ENCODE peak calls at places on chromosomes 2 and 18, in five cellular contexts. L is effector memory CD4-positive, alpha-beta T cell; T is MV-4-11; V is CD8-positive, alpha-beta T cell; D is mesendoderm. G is an unnamed sample.

GRCh38 chr2:85924522-85924921 is 35.7 kb upstream of the ST3GAL5 start:
- DNase-seq in L (no peak), T (no peak), V (no peak), D (peak), G (no peak)

GRCh38 chr2:128324008-128324896 is 5.6 kb upstream of the HS6ST1 start:
- DNase-seq in L (no peak), T (no peak), V (peak), D (no peak), G (no peak)

GRCh38 chr18:23141022-23141999 is 6.0 kb downstream of the CABLES1 start:
- DNase-seq in L (no peak), T (peak), V (no peak), D (no peak), G (peak)

GRCh38 chr2:72562451-72563153 is 263.2 kb downstream of the EXOC6B start:
- DNase-seq in L (no peak), T (no peak), V (no peak), D (peak), G (no peak)

GRCh38 chr2:241924069-241924908 is 54.8 kb downstream of the RTP5 start:
- DNase-seq in L (no peak), T (peak), V (no peak), D (no peak), G (no peak)

GRCh38 chr18:26091047-26091630 is 726 bp upstream of the SS18 start:
- DNase-seq in L (no peak), T (no peak), V (no peak), D (no peak), G (no peak)

GRCh38 chr2:205694256-205694655 is 12.0 kb downstream of the NRP2 start:
- DNase-seq in L (no peak), T (no peak), V (no peak), D (peak), G (no peak)

GRCh38 chr2:61135510-61135909 is 26.5 kb upstream of the C2orf74 start:
- DNase-seq in L (no peak), T (peak), V (no peak), D (peak), G (no peak)

GRCh38 chr2:68769586-68770270 is 35.1 kb downstream of the ARHGAP25 start:
- DNase-seq in L (no peak), T (no peak), V (no peak), D (peak), G (no peak)

GRCh38 chr18:57533399-57533884 is 53.1 kb downstream of the FECH start:
- DNase-seq in L (no peak), T (peak), V (no peak), D (peak), G (no peak)

GRCh38 chr18:36660311-36660710 is 168.5 kb downstream of the TPGS2 start:
- DNase-seq in L (no peak), T (no peak), V (no peak), D (no peak), G (no peak)

GRCh38 chr2:98123286-98123685 is 36.3 kb downstream of the VWA3B start:
- DNase-seq in L (no peak), T (peak), V (no peak), D (no peak), G (no peak)

GRCh38 chr2:54528311-54528945 is 72.3 kb downstream of the SPTBN1 start:
- DNase-seq in L (no peak), T (no peak), V (no peak), D (no peak), G (no peak)

GRCh38 chr2:217998926-217999633 is 3.7 kb downstream of the TNS1 start:
- DNase-seq in L (no peak), T (peak), V (no peak), D (no peak), G (no peak)

GRCh38 chr2:225378984-225379383 is 20.5 kb upstream of the NYAP2 start:
- DNase-seq in L (no peak), T (no peak), V (no peak), D (peak), G (no peak)

GRCh38 chr2:119820275-119820674 is 60.6 kb downstream of the PTPN4 start:
- DNase-seq in L (no peak), T (no peak), V (no peak), D (peak), G (no peak)

G was measured in mucosa of descending colon.